ENCODE peak calls at places on chromosome 21, in seven cellular contexts. E, B, L, A, V, K and U are unnamed samples.

GRCh38 chr21:43981871-43982210 is 30.3 kb upstream of the TRAPPC10 start:
- DNase-seq in V (no peak), E (no peak), K (no peak), B (no peak), A (no peak), L (no peak), U (no peak)

GRCh38 chr21:28521932-28522826 is 470.5 kb downstream of the LTN1 start:
- DNase-seq in K (no peak), E (peak; percentile 20), V (peak; percentile 33), A (no peak), L (no peak), B (no peak), U (no peak)

GRCh38 chr21:26136686-26137085 is 33.9 kb downstream of the APP start:
- DNase-seq in E (no peak), L (no peak), K (no peak), B (no peak), V (no peak), A (no peak), U (peak; percentile 26)

GRCh38 chr21:45542667-45543370 is 579 bp upstream of the SLC19A1 start:
- DNase-seq in K (no peak), L (peak; percentile 56), A (no peak), V (no peak), B (no peak), E (peak; percentile 41), U (no peak)

GRCh38 chr21:38439336-38439900 is 58.9 kb downstream of the ERG start:
- DNase-seq in L (no peak), B (no peak), K (no peak), V (no peak), A (no peak), E (no peak), U (peak; percentile 66)

GRCh38 chr21:17051054-17051453 is 461.8 kb upstream of the CXADR start:
- DNase-seq in V (no peak), K (no peak), A (no peak), E (no peak), L (no peak), B (peak; percentile 43), U (peak; percentile 17)

GRCh38 chr21:28615276-28615675 is 377.4 kb downstream of the LTN1 start:
- DNase-seq in L (no peak), V (peak; percentile 16), B (no peak), K (no peak), A (peak; percentile 61), E (no peak), U (peak; percentile 1)

GRCh38 chr21:44425307-44425894 is 29.9 kb upstream of the LRRC3 start:
- DNase-seq in A (no peak), L (peak; percentile 42), E (no peak), B (peak; percentile 48), K (no peak), V (no peak), U (peak; percentile 42)

GRCh38 chr21:28568692-28569091 is 424.0 kb downstream of the LTN1 start:
- DNase-seq in A (no peak), V (no peak), K (no peak), B (no peak), L (no peak), E (no peak), U (no peak)

GRCh38 chr21:45989355-45990048 is 7.9 kb downstream of the COL6A1 start:
- DNase-seq in E (no peak), L (peak; percentile 38), K (no peak), B (no peak), A (no peak), V (no peak), U (no peak)

GRCh38 chr21:45763074-45763473 is 119.5 kb downstream of the PCBP3 start:
- DNase-seq in L (no peak), V (no peak), E (no peak), A (no peak), K (no peak), B (no peak), U (no peak)

GRCh38 chr21:45994738-45995685 is 13.4 kb downstream of the COL6A1 start:
- DNase-seq in A (no peak), K (no peak), E (no peak), L (peak; percentile 39), B (no peak), V (no peak), U (no peak)

GRCh38 chr21:34845521-34846213 is 176.9 kb downstream of the CLIC6 start:
- DNase-seq in K (no peak), B (peak; percentile 95), E (peak; percentile 23), V (peak; percentile 84), L (peak; percentile 68), A (peak; percentile 87), U (peak; percentile 90)

GRCh38 chr21:44376606-44377005 is 23.2 kb downstream of the TRPM2 start:
- DNase-seq in B (no peak), K (no peak), L (no peak), V (no peak), E (no peak), A (no peak), U (no peak)

GRCh38 chr21:40587786-40588353 is 259.1 kb downstream of the DSCAM start:
- DNase-seq in E (no peak), B (peak; percentile 3), V (no peak), L (no peak), A (no peak), K (no peak), U (no peak)

GRCh38 chr21:36125513-36126121 is 9.3 kb upstream of the CBR3 start:
- DNase-seq in K (peak; percentile 7), B (peak; percentile 38), V (peak; percentile 61), A (peak; percentile 66), L (peak; percentile 69), E (peak; percentile 74), U (peak; percentile 46)